ENCODE peak calls at places on chromosome 20, in four cellular contexts. C, A, U and D are unnamed samples.

GRCh38 chr20:2088904-2089303 is 12.7 kb upstream of the STK35 start:
- DNase-seq in C (no peak), A (no peak), U (no peak), D (no peak)

GRCh38 chr20:63456429-63457284 is 15.8 kb downstream of the KCNQ2 start:
- DNase-seq in C (no peak), A (no peak), U (no peak), D (no peak)

GRCh38 chr20:58090181-58090580 is 138.3 kb downstream of the ANKRD60 start:
- DNase-seq in C (no peak), A (no peak), U (no peak), D (no peak)

GRCh38 chr20:34515484-34516037 is 661 bp upstream of the DYNLRB1 start:
- DNase-seq in C (peak), A (peak), U (peak), D (peak)

GRCh38 chr20:44068780-44069191 is 118.2 kb downstream of the JPH2 start:
- DNase-seq in C (no peak), A (no peak), U (no peak), D (no peak)

GRCh38 chr20:35463455-35464300 is 8.3 kb downstream of the CEP250 start:
- DNase-seq in C (peak), A (peak), U (no peak), D (peak)

GRCh38 chr20:49420811-49421295 is 61.6 kb downstream of the KCNB1 start:
- DNase-seq in C (no peak), A (no peak), U (no peak), D (no peak)

GRCh38 chr20:45899041-45899835 is 8.1 kb downstream of the CTSA start:
- DNase-seq in C (no peak), A (no peak), U (no peak), D (no peak)

GRCh38 chr20:60437418-60437817 is 479.2 kb downstream of the CDH26 start:
- DNase-seq in C (no peak), A (no peak), U (no peak), D (no peak)

GRCh38 chr20:48404598-48404997 is 423.2 kb downstream of the PREX1 start:
- DNase-seq in C (no peak), A (no peak), U (no peak), D (peak)

GRCh38 chr20:4896119-4896700 is 105.1 kb downstream of the SLC23A2 start:
- DNase-seq in C (no peak), A (no peak), U (no peak), D (peak)

GRCh38 chr20:46558511-46558959 is 8.1 kb upstream of the OCSTAMP start:
- DNase-seq in C (peak), A (no peak), U (no peak), D (peak)

GRCh38 chr20:62598761-62599194 is 43.5 kb upstream of the SLCO4A1 start:
- DNase-seq in C (no peak), A (no peak), U (no peak), D (no peak)

GRCh38 chr20:37405351-37405897 is 59.5 kb downstream of the SRC start:
- DNase-seq in C (no peak), A (no peak), U (no peak), D (no peak)

GRCh38 chr20:11453430-11453829 is 464.3 kb upstream of the BTBD3 start:
- DNase-seq in C (peak), A (no peak), U (no peak), D (no peak)

GRCh38 chr20:31675828-31676533 is 38.3 kb downstream of the COX4I2 start:
- DNase-seq in C (peak), A (no peak), U (no peak), D (peak)

GRCh38 chr20:10313701-10314100 is 95.1 kb downstream of the SNAP25 start:
- DNase-seq in C (peak), A (no peak), U (no peak), D (peak)

GRCh38 chr20:32390999-32391398 is 32.9 kb downstream of the ASXL1 start:
- DNase-seq in C (peak), A (no peak), U (no peak), D (no peak)

GRCh38 chr20:2816583-2817340 is 598 bp downstream of the TMEM239 start:
- DNase-seq in C (peak), A (peak), U (no peak), D (no peak)

GRCh38 chr20:25295386-25296093 is 47.7 kb downstream of the PYGB start:
- DNase-seq in C (no peak), A (peak), U (no peak), D (peak)

GRCh38 chr20:62590301-62591121 is 51.8 kb upstream of the SLCO4A1 start:
- DNase-seq in C (peak), A (no peak), U (no peak), D (no peak)

GRCh38 chr20:15265910-15266309 is 928.5 kb upstream of the FLRT3 start:
- DNase-seq in C (no peak), A (no peak), U (no peak), D (no peak)

GRCh38 chr20:32465092-32465900 is 107.2 kb downstream of the ASXL1 start:
- DNase-seq in C (peak), A (no peak), U (no peak), D (no peak)

GRCh38 chr20:50758992-50759391 is 27.6 kb downstream of the PARD6B start:
- DNase-seq in C (no peak), A (no peak), U (no peak), D (no peak)

GRCh38 chr20:42152570-42152969 is 534.4 kb upstream of the CHD6 start:
- DNase-seq in C (no peak), A (no peak), U (no peak), D (no peak)
- H2BK5ac ChIP-seq in C (no peak), A (no peak), U (no peak), D (no peak)

GRCh38 chr20:22585786-22586493 is 1.6 kb upstream of the FOXA2 start:
- DNase-seq in C (no peak), A (no peak), U (no peak), D (no peak)

GRCh38 chr20:22584922-22585785 is 782 bp upstream of the FOXA2 start:
- DNase-seq in C (no peak), A (peak), U (no peak), D (peak)

GRCh38 chr20:22584630-22584921 is 204 bp upstream of the FOXA2 start:
- DNase-seq in C (no peak), A (peak), U (no peak), D (peak)

GRCh38 chr20:22583773-22584629 is at the start of gene FOXA2:
- DNase-seq in C (no peak), A (peak), U (no peak), D (peak)

DNA sequence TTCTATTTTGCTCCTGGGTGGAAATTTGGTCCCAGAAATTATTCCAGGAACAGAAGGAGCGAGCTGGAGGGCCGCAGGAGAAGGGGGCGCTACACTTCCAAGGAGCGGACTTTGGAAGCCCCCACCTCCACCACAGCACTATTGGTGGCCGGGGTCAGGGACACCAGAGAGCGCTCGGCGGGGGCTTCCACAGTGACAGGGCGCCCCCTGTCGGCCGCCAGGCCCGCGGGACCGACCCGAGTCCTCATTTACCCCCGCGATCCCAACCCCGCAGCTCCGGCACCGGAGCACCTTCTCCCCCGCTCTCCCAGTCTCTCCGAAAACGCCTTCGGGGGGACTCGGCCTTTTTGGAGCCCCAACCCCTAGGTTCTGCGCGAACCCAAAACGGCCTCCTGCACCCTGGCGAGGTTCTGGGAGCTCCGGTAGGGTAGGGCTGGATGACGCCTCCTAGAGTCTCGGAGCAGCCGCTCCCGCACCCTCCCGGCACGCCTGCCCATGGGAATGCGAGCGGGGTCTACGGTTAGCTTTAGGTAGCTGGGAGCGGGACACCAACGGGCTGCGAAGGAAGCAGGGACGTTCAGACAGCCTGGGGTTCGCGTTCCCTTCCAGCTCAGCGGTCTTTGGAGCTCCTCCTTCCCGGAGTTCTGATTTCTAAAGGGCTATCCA is 2.4 kb upstream of the FOXA2 start:
- DNase-seq in C (no peak), A (peak), U (no peak), D (peak)
- H2BK5ac ChIP-seq in C (no peak), A (no peak), U (no peak), D (no peak)

GRCh38 chr20:41017448-41018042 is 11.1 kb upstream of the TOP1 start:
- DNase-seq in C (no peak), A (no peak), U (no peak), D (peak)
- H2BK5ac ChIP-seq in C (no peak), A (no peak), U (no peak), D (no peak)

GRCh38 chr20:59320426-59320825 is 20.0 kb downstream of the EDN3 start:
- DNase-seq in C (no peak), A (no peak), U (no peak), D (no peak)
- H2BK5ac ChIP-seq in C (no peak), A (no peak), U (no peak), D (no peak)

GRCh38 chr20:23349338-23350006 is 1.1 kb upstream of the NXT1 start:
- DNase-seq in C (no peak), A (peak), U (no peak), D (peak)

GRCh38 chr20:23347791-23348190 is 2.8 kb upstream of the NXT1 start:
- DNase-seq in C (no peak), A (no peak), U (no peak), D (no peak)

GRCh38 chr20:23350855-23351838 is 556 bp downstream of the NXT1 start:
- DNase-seq in C (peak), A (peak), U (no peak), D (peak)

GRCh38 chr20:23344336-23344735 is 6.3 kb upstream of the NXT1 start:
- DNase-seq in C (no peak), A (no peak), U (no peak), D (no peak)

GRCh38 chr20:23350007-23350854 is at the start of gene NXT1:
- DNase-seq in C (peak), A (peak), U (peak), D (peak)
- H2BK5ac ChIP-seq in C (peak), A (no peak), U (peak), D (peak)